ENCODE peak calls at places on chromosomes 3 and 15, in six cellular contexts. A, Q, S, T, U and M are unnamed samples.
A peak's percentile ranks its signal among the peaks of the same experiment; 100 is the strongest.

GRCh38 chr3:13881536-13882410 is 1.9 kb upstream of the WNT7A start:
- DNase-seq in A (no peak), Q (no peak), U (no peak), S (no peak), T (no peak), M (no peak)

GRCh38 chr3:46461971-46462910 is 2.5 kb downstream of the LTF start:
- DNase-seq in Q (no peak), T (no peak), A (no peak), S (no peak), U (no peak), M (no peak)

GRCh38 chr3:125582707-125583106 is 12.6 kb downstream of the OSBPL11 start:
- DNase-seq in U (no peak), Q (peak; percentile 18), S (no peak), T (no peak), A (no peak), M (no peak)

GRCh38 chr3:47877288-47877687 is 74.3 kb downstream of the DHX30 start:
- DNase-seq in U (no peak), T (no peak), A (peak; percentile 13), S (no peak), Q (no peak), M (no peak)

GRCh38 chr15:33545866-33546265 is 235.1 kb downstream of the RYR3 start:
- DNase-seq in T (no peak), Q (no peak), U (no peak), S (peak; percentile 14), A (no peak), M (no peak)

GRCh38 chr3:141894524-141895176 is 18.2 kb downstream of the ATP1B3 start:
- DNase-seq in U (peak; percentile 37), T (no peak), Q (no peak), A (peak; percentile 66), S (no peak), M (peak; percentile 74)

GRCh38 chr3:51581529-51581928 is 43.0 kb downstream of the RAD54L2 start:
- DNase-seq in A (peak; percentile 14), Q (no peak), T (no peak), U (no peak), S (no peak), M (no peak)

GRCh38 chr3:42839616-42840015 is 30.4 kb downstream of the ACKR2 start:
- DNase-seq in S (peak; percentile 73), Q (peak; percentile 83), A (peak; percentile 67), T (peak; percentile 53), U (peak; percentile 24), M (peak; percentile 41)

GRCh38 chr3:76986876-76987513 is 52.9 kb upstream of the ROBO2 start:
- DNase-seq in T (no peak), Q (no peak), S (no peak), U (no peak), A (no peak), M (no peak)

GRCh38 chr3:175105066-175105465 is 245.9 kb downstream of the NAALADL2 start:
- DNase-seq in A (peak; percentile 14), T (no peak), S (no peak), U (no peak), Q (no peak), M (no peak)

GRCh38 chr3:12886106-12886679 is 44.8 kb upstream of the RPL32 start:
- DNase-seq in A (no peak), U (no peak), T (no peak), S (no peak), Q (peak; percentile 51), M (no peak)

GRCh38 chr3:25468866-25469319 is 40.8 kb downstream of the RARB start:
- DNase-seq in A (peak; percentile 71), Q (no peak), U (peak; percentile 59), S (peak; percentile 32), T (peak; percentile 72), M (peak; percentile 72)

GRCh38 chr3:105957722-105958121 is 88.9 kb upstream of the CBLB start:
- DNase-seq in Q (no peak), A (peak; percentile 67), S (no peak), T (no peak), U (peak; percentile 64), M (peak; percentile 63)

GRCh38 chr15:62653122-62653521 is 389.4 kb upstream of the TPM1 start:
- DNase-seq in A (no peak), Q (no peak), U (no peak), T (no peak), S (no peak), M (no peak)

GRCh38 chr15:62649793-62650420 is 392.6 kb upstream of the TPM1 start:
- DNase-seq in S (no peak), A (peak; percentile 41), U (no peak), Q (peak; percentile 86), T (peak; percentile 49), M (no peak)

GRCh38 chr15:62647195-62647865 is 395.2 kb upstream of the TPM1 start:
- DNase-seq in Q (no peak), T (peak; percentile 14), U (no peak), A (peak; percentile 74), S (no peak), M (no peak)

GRCh38 chr15:62644874-62645755 is 397.4 kb upstream of the TPM1 start:
- DNase-seq in S (no peak), T (no peak), Q (no peak), U (no peak), A (no peak), M (no peak)

DNA sequence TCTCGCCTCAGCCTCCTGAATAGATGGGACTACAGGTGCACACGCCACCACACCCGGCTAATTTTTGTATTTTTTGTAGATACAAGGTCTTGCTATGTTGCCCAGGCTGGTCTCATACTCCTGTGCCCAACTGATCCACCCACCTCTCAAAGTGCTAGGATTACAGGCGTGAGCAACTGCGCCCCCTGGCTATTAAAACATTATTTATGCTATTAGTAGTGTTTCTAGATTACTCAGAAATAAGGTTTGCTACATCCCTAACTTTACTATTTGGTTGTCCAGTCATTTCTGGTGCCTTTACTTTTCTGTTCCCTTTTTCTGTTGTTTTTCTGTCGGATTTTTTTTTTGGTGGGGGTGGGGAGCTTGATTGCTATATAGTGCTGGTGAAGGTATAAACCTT is 393.6 kb upstream of the TPM1 start:
- DNase-seq in Q (peak; percentile 54), A (no peak), S (no peak), T (no peak), U (no peak), M (no peak)
- TF ChIP-seq CTCF in Q (peak; percentile 22), A (peak; percentile 45), S (peak; percentile 47), T (peak; percentile 61), U (no peak), M (no peak)

DNA sequence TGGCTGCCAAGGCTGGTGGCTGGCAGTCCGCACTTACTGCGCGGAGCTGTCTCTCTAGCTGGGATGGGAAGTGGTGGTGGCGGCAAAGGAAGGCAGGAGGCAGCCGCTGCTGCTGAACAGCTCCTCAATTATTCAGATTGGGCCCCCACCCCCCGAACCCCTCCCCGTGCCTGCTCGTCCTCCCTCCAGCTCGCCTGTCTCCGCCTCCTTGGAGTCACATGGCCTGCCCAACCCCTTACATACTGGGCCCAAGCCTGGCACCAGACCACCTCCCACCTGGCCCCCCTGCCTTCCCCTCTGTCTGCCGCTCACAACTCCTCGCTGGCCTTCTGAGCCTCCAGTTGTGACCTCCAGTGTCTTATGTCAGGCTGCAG is at the start of gene SLC7A14:
- DNase-seq in U (no peak), S (peak; percentile 65), Q (no peak), A (peak; percentile 4), T (no peak), M (no peak)
- H3K4me3 ChIP-seq in U (peak within 1 kb of the TSS; percentile 54), S (peak within 1 kb of the TSS; percentile 60), Q (no peak within 1 kb of the TSS), A (peak within 1 kb of the TSS; percentile 32), T (peak within 1 kb of the TSS; percentile 43), M (peak within 1 kb of the TSS; percentile 92)

GRCh38 chr3:11155341-11156025 is 1.2 kb downstream of the HRH1 start:
- DNase-seq in T (peak; percentile 55), S (peak; percentile 84), U (no peak), A (peak; percentile 80), Q (peak; percentile 30), M (peak; percentile 63)
- TF ChIP-seq CTCF in T (peak; percentile 77), S (peak; percentile 74), U (peak; percentile 97), A (peak; percentile 96), Q (peak; percentile 31), M (peak; percentile 99)

GRCh38 chr3:88000853-88001252 is 58.0 kb downstream of the CGGBP1 start:
- DNase-seq in U (no peak), S (peak; percentile 66), Q (no peak), A (no peak), T (no peak), M (no peak)
- H3K4me3 ChIP-seq in U (peak overlapping the region; percentile 2), S (no peak overlapping the region), Q (no peak overlapping the region), A (peak overlapping the region; percentile 33), T (no peak overlapping the region), M (peak overlapping the region; percentile 15)